ENCODE peak calls at places on chromosomes 6 and 20, in nine cellular contexts. One of them, this sample, is unnamed.

GRCh38 chr20:37920679-37921322 is 17.9 kb downstream of the VSTM2L start:
- DNase-seq in neural progenitor cell: no peak
- DNase-seq in T-cell: no peak
- DNase-seq in bronchial epithelial cell: no peak
- DNase-seq in AG04450: no peak
- DNase-seq in CD8-positive, alpha-beta T cell: no peak
- DNase-seq in NCI-H1417: no peak
- DNase-seq in adrenal gland: no peak
- DNase-seq in GM20000: no peak
- DNase-seq in this sample: no peak

GRCh38 chr6:112253505-112253841 is 894 bp downstream of the LAMA4 start:
- DNase-seq in neural progenitor cell: peak
- DNase-seq in T-cell: no peak
- DNase-seq in bronchial epithelial cell: no peak
- DNase-seq in AG04450: no peak
- DNase-seq in CD8-positive, alpha-beta T cell: no peak
- DNase-seq in NCI-H1417: peak
- DNase-seq in adrenal gland: no peak
- DNase-seq in GM20000: no peak
- DNase-seq in this sample: peak

GRCh38 chr6:89184344-89184743 is 32.8 kb downstream of the GABRR1 start:
- DNase-seq in neural progenitor cell: peak
- DNase-seq in T-cell: no peak
- DNase-seq in bronchial epithelial cell: no peak
- DNase-seq in AG04450: no peak
- DNase-seq in CD8-positive, alpha-beta T cell: no peak
- DNase-seq in NCI-H1417: no peak
- DNase-seq in adrenal gland: no peak
- DNase-seq in GM20000: no peak
- DNase-seq in this sample: no peak

GRCh38 chr20:34703573-34704176 is 469 bp upstream of the TP53INP2 start:
- DNase-seq in neural progenitor cell: peak
- DNase-seq in T-cell: no peak
- DNase-seq in bronchial epithelial cell: peak
- DNase-seq in AG04450: no peak
- DNase-seq in CD8-positive, alpha-beta T cell: peak
- DNase-seq in NCI-H1417: peak
- DNase-seq in adrenal gland: peak
- DNase-seq in GM20000: no peak
- DNase-seq in this sample: peak

GRCh38 chr6:79040083-79040482 is 38.0 kb downstream of the PHIP start:
- DNase-seq in neural progenitor cell: no peak
- DNase-seq in T-cell: no peak
- DNase-seq in bronchial epithelial cell: no peak
- DNase-seq in AG04450: no peak
- DNase-seq in CD8-positive, alpha-beta T cell: no peak
- DNase-seq in NCI-H1417: no peak
- DNase-seq in adrenal gland: no peak
- DNase-seq in GM20000: peak
- DNase-seq in this sample: no peak

GRCh38 chr6:28695671-28696537 is 170.2 kb downstream of the GPX5 start:
- DNase-seq in neural progenitor cell: no peak
- DNase-seq in T-cell: no peak
- DNase-seq in bronchial epithelial cell: peak
- DNase-seq in AG04450: no peak
- DNase-seq in CD8-positive, alpha-beta T cell: no peak
- DNase-seq in NCI-H1417: no peak
- DNase-seq in adrenal gland: no peak
- DNase-seq in GM20000: no peak
- DNase-seq in this sample: no peak

GRCh38 chr6:168200571-168201134 is 118.9 kb downstream of the DACT2 start:
- DNase-seq in neural progenitor cell: no peak
- DNase-seq in T-cell: no peak
- DNase-seq in bronchial epithelial cell: no peak
- DNase-seq in AG04450: no peak
- DNase-seq in CD8-positive, alpha-beta T cell: no peak
- DNase-seq in NCI-H1417: no peak
- DNase-seq in adrenal gland: no peak
- DNase-seq in GM20000: no peak
- DNase-seq in this sample: no peak

GRCh38 chr6:169345198-169345597 is 91.6 kb upstream of the THBS2 start:
- DNase-seq in neural progenitor cell: no peak
- DNase-seq in T-cell: no peak
- DNase-seq in bronchial epithelial cell: no peak
- DNase-seq in AG04450: no peak
- DNase-seq in CD8-positive, alpha-beta T cell: no peak
- DNase-seq in NCI-H1417: no peak
- DNase-seq in adrenal gland: no peak
- DNase-seq in GM20000: no peak
- DNase-seq in this sample: no peak

GRCh38 chr20:18613553-18613952 is 25.7 kb downstream of the DTD1 start:
- DNase-seq in neural progenitor cell: no peak
- DNase-seq in T-cell: no peak
- DNase-seq in bronchial epithelial cell: peak
- DNase-seq in AG04450: no peak
- DNase-seq in CD8-positive, alpha-beta T cell: no peak
- DNase-seq in NCI-H1417: no peak
- DNase-seq in adrenal gland: no peak
- DNase-seq in GM20000: no peak
- DNase-seq in this sample: no peak

GRCh38 chr6:121430514-121431460 is 4.7 kb upstream of the GJA1 start:
- DNase-seq in neural progenitor cell: peak
- DNase-seq in T-cell: no peak
- DNase-seq in bronchial epithelial cell: peak
- DNase-seq in AG04450: peak
- DNase-seq in CD8-positive, alpha-beta T cell: no peak
- DNase-seq in NCI-H1417: peak
- DNase-seq in adrenal gland: no peak
- DNase-seq in GM20000: no peak
- DNase-seq in this sample: peak

GRCh38 chr6:26056583-26057350 is 30.5 kb upstream of the HFE start:
- DNase-seq in neural progenitor cell: peak
- DNase-seq in T-cell: no peak
- DNase-seq in bronchial epithelial cell: peak
- DNase-seq in AG04450: no peak
- DNase-seq in CD8-positive, alpha-beta T cell: peak
- DNase-seq in NCI-H1417: peak
- DNase-seq in adrenal gland: peak
- DNase-seq in GM20000: no peak
- DNase-seq in this sample: peak

GRCh38 chr20:47487175-47487917 is 14.3 kb upstream of the NCOA3 start:
- DNase-seq in neural progenitor cell: no peak
- DNase-seq in T-cell: no peak
- DNase-seq in bronchial epithelial cell: peak
- DNase-seq in AG04450: no peak
- DNase-seq in CD8-positive, alpha-beta T cell: peak
- DNase-seq in NCI-H1417: no peak
- DNase-seq in adrenal gland: no peak
- DNase-seq in GM20000: peak
- DNase-seq in this sample: peak

GRCh38 chr6:132344811-132345210 is 56.5 kb downstream of the MOXD1 start:
- DNase-seq in neural progenitor cell: no peak
- DNase-seq in T-cell: no peak
- DNase-seq in bronchial epithelial cell: no peak
- DNase-seq in AG04450: no peak
- DNase-seq in CD8-positive, alpha-beta T cell: no peak
- DNase-seq in NCI-H1417: no peak
- DNase-seq in adrenal gland: no peak
- DNase-seq in GM20000: no peak
- DNase-seq in this sample: no peak

GRCh38 chr6:154690857-154691256 is 42.4 kb upstream of the SCAF8 start:
- DNase-seq in neural progenitor cell: no peak
- DNase-seq in T-cell: no peak
- DNase-seq in bronchial epithelial cell: no peak
- DNase-seq in AG04450: no peak
- DNase-seq in CD8-positive, alpha-beta T cell: no peak
- DNase-seq in NCI-H1417: no peak
- DNase-seq in adrenal gland: no peak
- DNase-seq in GM20000: no peak
- DNase-seq in this sample: no peak

GRCh38 chr6:109008537-109008950 is 86.1 kb downstream of the SESN1 start:
- DNase-seq in neural progenitor cell: no peak
- DNase-seq in T-cell: no peak
- DNase-seq in bronchial epithelial cell: no peak
- DNase-seq in AG04450: no peak
- DNase-seq in CD8-positive, alpha-beta T cell: no peak
- DNase-seq in NCI-H1417: no peak
- DNase-seq in adrenal gland: no peak
- DNase-seq in GM20000: no peak
- DNase-seq in this sample: no peak

GRCh38 chr20:63553933-63554290 is at the start of gene FNDC11:
- DNase-seq in neural progenitor cell: peak
- DNase-seq in T-cell: no peak
- DNase-seq in bronchial epithelial cell: no peak
- DNase-seq in AG04450: no peak
- DNase-seq in CD8-positive, alpha-beta T cell: peak
- DNase-seq in NCI-H1417: peak
- DNase-seq in adrenal gland: no peak
- DNase-seq in GM20000: peak
- DNase-seq in this sample: peak

GRCh38 chr6:109002100-109002697 is 92.4 kb downstream of the SESN1 start:
- DNase-seq in neural progenitor cell: no peak
- DNase-seq in T-cell: no peak
- DNase-seq in bronchial epithelial cell: peak
- DNase-seq in AG04450: no peak
- DNase-seq in CD8-positive, alpha-beta T cell: no peak
- DNase-seq in NCI-H1417: no peak
- DNase-seq in adrenal gland: no peak
- DNase-seq in GM20000: no peak
- DNase-seq in this sample: no peak

GRCh38 chr20:3685341-3685740 is 3.5 kb upstream of the ADAM33 start:
- DNase-seq in neural progenitor cell: no peak
- DNase-seq in T-cell: no peak
- DNase-seq in bronchial epithelial cell: no peak
- DNase-seq in AG04450: no peak
- DNase-seq in CD8-positive, alpha-beta T cell: no peak
- DNase-seq in NCI-H1417: no peak
- DNase-seq in adrenal gland: no peak
- DNase-seq in GM20000: no peak
- DNase-seq in this sample: no peak

GRCh38 chr6:8499540-8499939 is 64.2 kb upstream of the SLC35B3 start:
- DNase-seq in neural progenitor cell: peak
- DNase-seq in T-cell: no peak
- DNase-seq in bronchial epithelial cell: peak
- DNase-seq in AG04450: no peak
- DNase-seq in CD8-positive, alpha-beta T cell: no peak
- DNase-seq in NCI-H1417: no peak
- DNase-seq in adrenal gland: no peak
- DNase-seq in GM20000: no peak
- DNase-seq in this sample: peak

GRCh38 chr6:10633216-10633615 is 61.2 kb downstream of the C6orf52 start:
- DNase-seq in neural progenitor cell: no peak
- DNase-seq in T-cell: no peak
- DNase-seq in bronchial epithelial cell: peak
- DNase-seq in AG04450: peak
- DNase-seq in CD8-positive, alpha-beta T cell: no peak
- DNase-seq in NCI-H1417: no peak
- DNase-seq in adrenal gland: no peak
- DNase-seq in GM20000: peak
- DNase-seq in this sample: peak

GRCh38 chr6:7153807-7154206 is 46.0 kb downstream of the RREB1 start:
- DNase-seq in neural progenitor cell: no peak
- DNase-seq in T-cell: no peak
- DNase-seq in bronchial epithelial cell: no peak
- DNase-seq in AG04450: no peak
- DNase-seq in CD8-positive, alpha-beta T cell: no peak
- DNase-seq in NCI-H1417: no peak
- DNase-seq in adrenal gland: no peak
- DNase-seq in GM20000: no peak
- DNase-seq in this sample: no peak

GRCh38 chr6:16196958-16197576 is 41.3 kb upstream of the GMPR start:
- DNase-seq in neural progenitor cell: no peak
- DNase-seq in T-cell: no peak
- DNase-seq in bronchial epithelial cell: no peak
- DNase-seq in AG04450: no peak
- DNase-seq in CD8-positive, alpha-beta T cell: no peak
- DNase-seq in NCI-H1417: no peak
- DNase-seq in adrenal gland: no peak
- DNase-seq in GM20000: no peak
- DNase-seq in this sample: no peak

GRCh38 chr6:90093558-90094073 is 199.3 kb downstream of the GJA10 start:
- DNase-seq in neural progenitor cell: no peak
- DNase-seq in T-cell: no peak
- DNase-seq in bronchial epithelial cell: no peak
- DNase-seq in AG04450: no peak
- DNase-seq in CD8-positive, alpha-beta T cell: no peak
- DNase-seq in NCI-H1417: no peak
- DNase-seq in adrenal gland: no peak
- DNase-seq in GM20000: no peak
- DNase-seq in this sample: no peak

GRCh38 chr6:168413856-168414255 is 27.1 kb upstream of the SMOC2 start:
- DNase-seq in neural progenitor cell: no peak
- DNase-seq in T-cell: no peak
- DNase-seq in bronchial epithelial cell: no peak
- DNase-seq in AG04450: no peak
- DNase-seq in CD8-positive, alpha-beta T cell: no peak
- DNase-seq in NCI-H1417: no peak
- DNase-seq in adrenal gland: peak
- DNase-seq in GM20000: no peak
- DNase-seq in this sample: no peak

GRCh38 chr6:44921787-44922186 is 406.3 kb upstream of the RUNX2 start:
- DNase-seq in neural progenitor cell: no peak
- DNase-seq in T-cell: no peak
- DNase-seq in bronchial epithelial cell: peak
- DNase-seq in AG04450: no peak
- DNase-seq in CD8-positive, alpha-beta T cell: no peak
- DNase-seq in NCI-H1417: no peak
- DNase-seq in adrenal gland: no peak
- DNase-seq in GM20000: no peak
- DNase-seq in this sample: no peak

GRCh38 chr6:129184808-129185366 is 301.9 kb downstream of the LAMA2 start:
- DNase-seq in neural progenitor cell: no peak
- DNase-seq in T-cell: no peak
- DNase-seq in bronchial epithelial cell: no peak
- DNase-seq in AG04450: no peak
- DNase-seq in CD8-positive, alpha-beta T cell: no peak
- DNase-seq in NCI-H1417: no peak
- DNase-seq in adrenal gland: no peak
- DNase-seq in GM20000: no peak
- DNase-seq in this sample: no peak

GRCh38 chr6:18216411-18216810 is 47.9 kb downstream of the DEK start:
- DNase-seq in neural progenitor cell: no peak
- DNase-seq in T-cell: no peak
- DNase-seq in bronchial epithelial cell: peak
- DNase-seq in AG04450: peak
- DNase-seq in CD8-positive, alpha-beta T cell: no peak
- DNase-seq in NCI-H1417: no peak
- DNase-seq in adrenal gland: no peak
- DNase-seq in GM20000: no peak
- DNase-seq in this sample: no peak